ENCODE peak calls at places on chromosomes 2 and 18, in five cellular contexts. U is GM23248, P is K562, F is PC-3, D is H9. N is an unnamed sample.
A peak's percentile ranks its signal among the peaks of the same experiment; 100 is the strongest.

GRCh38 chr2:159290289-159290907 is 3.9 kb upstream of the WDSUB1 start:
- DNase-seq in U (peak; percentile 93), P (no peak), F (peak; percentile 61), D (no peak), N (peak; percentile 82)

GRCh38 chr18:44819944-44820510 is 139.3 kb downstream of the SETBP1 start:
- DNase-seq in U (no peak), P (no peak), F (no peak), D (no peak), N (no peak)

GRCh38 chr2:170966648-170967396 is 37.8 kb downstream of the GORASP2 start:
- DNase-seq in U (peak; percentile 36), P (peak; percentile 47), F (peak; percentile 30), D (peak; percentile 55), N (peak; percentile 30)

GRCh38 chr2:205892141-205893064 is 193.6 kb downstream of the INO80D start:
- DNase-seq in U (peak; percentile 36), P (no peak), F (peak; percentile 41), D (no peak), N (no peak)

GRCh38 chr2:160429248-160430000 is 64.2 kb downstream of the RBMS1 start:
- DNase-seq in U (peak; percentile 65), P (peak; percentile 20), F (peak; percentile 89), D (no peak), N (no peak)

GRCh38 chr2:50611261-50612020 is 420.5 kb downstream of the NRXN1 start:
- DNase-seq in U (no peak), P (no peak), F (no peak), D (no peak), N (no peak)

GRCh38 chr2:21800356-21800755 is 676.6 kb downstream of the TDRD15 start:
- DNase-seq in U (no peak), P (no peak), F (no peak), D (no peak), N (no peak)

GRCh38 chr2:53863538-53864227 is 3.9 kb upstream of the GPR75 start:
- DNase-seq in U (no peak), P (no peak), F (no peak), D (no peak), N (no peak)

GRCh38 chr18:63982361-63982760 is 12.5 kb downstream of the SERPINB8 start:
- DNase-seq in U (no peak), P (no peak), F (no peak), D (no peak), N (peak; percentile 29)

GRCh38 chr2:234136461-234136860 is 86.0 kb downstream of the SPP2 start:
- DNase-seq in U (no peak), P (no peak), F (peak; percentile 67), D (no peak), N (peak; percentile 56)

GRCh38 chr2:152635635-152636298 is 81.5 kb downstream of the PRPF40A start:
- DNase-seq in U (peak; percentile 61), P (peak; percentile 84), F (peak; percentile 69), D (peak; percentile 74), N (peak; percentile 74)

GRCh38 chr2:192499476-192499875 is 304.7 kb upstream of the TMEFF2 start:
- DNase-seq in U (peak; percentile 3), P (no peak), F (peak; percentile 28), D (no peak), N (no peak)

GRCh38 chr2:55089716-55090115 is 39.5 kb upstream of the RTN4 start:
- DNase-seq in U (no peak), P (no peak), F (no peak), D (no peak), N (no peak)

GRCh38 chr2:66822186-66822585 is 387.3 kb downstream of the MEIS1 start:
- DNase-seq in U (no peak), P (no peak), F (no peak), D (no peak), N (no peak)

GRCh38 chr18:10015941-10016819 is 102.4 kb downstream of the VAPA start:
- DNase-seq in U (peak; percentile 95), P (no peak), F (peak; percentile 63), D (no peak), N (peak; percentile 56)

GRCh38 chr2:150475479-150476212 is 11.8 kb downstream of the RND3 start:
- DNase-seq in U (no peak), P (no peak), F (peak; percentile 1), D (no peak), N (no peak)
- H3K9ac ChIP-seq in U (peak overlapping the region; percentile 96), P (no peak overlapping the region), F (no peak overlapping the region), D (no peak overlapping the region), N (no peak overlapping the region)

GRCh38 chr18:72651033-72651432 is 106.9 kb upstream of the CBLN2 start:
- DNase-seq in U (no peak), P (no peak), F (no peak), D (no peak), N (no peak)

GRCh38 chr18:72652990-72653593 is 109.0 kb upstream of the CBLN2 start:
- DNase-seq in U (peak; percentile 20), P (peak; percentile 14), F (peak; percentile 65), D (peak; percentile 71), N (peak; percentile 33)

DNA sequence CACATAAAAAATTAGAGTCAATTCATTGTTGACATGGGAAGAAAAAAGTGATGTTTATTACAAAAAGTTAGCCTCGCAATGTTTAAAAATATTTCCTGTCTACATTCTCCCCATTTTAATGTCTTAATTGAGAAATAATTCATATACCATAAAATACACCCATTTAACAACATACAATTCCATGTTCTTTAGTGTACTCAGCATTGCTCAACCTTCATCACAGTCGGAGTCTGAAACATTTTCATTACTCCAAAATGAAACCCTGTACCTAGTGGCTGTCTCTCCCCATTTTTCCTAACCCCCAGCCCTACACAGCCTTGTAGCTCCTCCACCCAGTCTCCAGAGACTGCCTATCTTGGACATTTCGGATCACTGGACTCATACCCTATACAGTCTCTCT is 103.9 kb upstream of the CBLN2 start:
- DNase-seq in U (no peak), P (no peak), F (no peak), D (no peak), N (no peak)
- H3K9me3 ChIP-seq in U (no peaks in the 10 kb centered on the region), P (no peaks in the 10 kb centered on the region), F (no peaks in the 10 kb centered on the region), D (no peaks in the 10 kb centered on the region), N (no peaks in the 10 kb centered on the region)

DNA sequence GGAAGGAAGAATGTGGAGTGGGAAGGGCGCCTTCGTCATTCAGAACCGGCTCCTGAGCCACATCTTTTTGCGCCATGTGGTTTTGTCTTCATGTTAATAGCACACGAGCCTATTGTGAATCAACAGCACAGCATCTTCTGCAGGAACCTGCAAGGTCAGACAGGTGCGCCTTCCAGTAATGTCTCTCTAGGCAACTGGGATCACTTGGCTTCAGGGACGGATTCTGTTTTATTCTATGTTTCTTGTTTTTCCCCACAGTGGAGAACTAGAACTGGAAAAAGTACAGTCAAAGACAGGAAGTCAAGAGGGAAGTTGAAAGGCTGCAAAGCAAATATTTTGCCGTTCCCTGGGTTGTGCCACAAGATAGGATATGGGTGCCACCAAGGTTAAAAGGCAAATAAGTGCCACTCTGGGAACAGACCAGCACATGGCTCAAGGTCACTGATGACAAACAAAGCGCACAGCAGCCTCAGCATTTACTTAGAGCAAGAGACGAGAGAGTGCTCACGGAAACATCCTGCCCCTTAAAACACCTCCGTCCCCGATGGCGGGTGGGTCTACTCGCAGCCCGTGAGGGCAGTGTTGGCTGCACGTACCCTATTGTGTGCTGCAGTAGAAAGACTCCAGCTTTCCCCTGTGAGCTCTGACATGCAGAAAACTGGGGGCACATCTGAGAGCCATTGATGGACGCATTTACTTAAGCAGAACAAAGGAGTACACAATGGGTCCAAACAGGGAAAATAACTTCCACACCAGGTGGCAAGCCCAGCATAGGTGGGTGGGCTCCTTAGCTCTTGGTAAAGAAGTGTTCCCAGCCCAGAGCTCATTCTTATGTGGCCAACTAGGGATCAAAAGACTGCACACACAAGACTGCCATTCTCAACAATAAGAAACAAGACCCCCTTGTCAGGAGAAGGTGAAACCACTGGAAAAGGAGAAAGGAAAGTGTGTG is 107.2 kb upstream of the PARD3B start:
- DNase-seq in U (no peak), P (no peak), F (no peak), D (no peak), N (no peak)
- H3K9ac ChIP-seq in U (no peak overlapping the region), P (no peak overlapping the region), F (no peak overlapping the region), D (no peak overlapping the region), N (no peak overlapping the region)

GRCh38 chr2:16241166-16242160 is 301.1 kb downstream of the MYCN start:
- DNase-seq in U (no peak), P (no peak), F (no peak), D (no peak), N (no peak)
- H3K9me3 ChIP-seq in U (no peaks in the 10 kb centered on the region), P (no peaks in the 10 kb centered on the region), F (no peaks in the 10 kb centered on the region), D (no peaks in the 10 kb centered on the region), N (no peaks in the 10 kb centered on the region)

N was measured in trophoblast cell.